ENCODE peak calls at places on chromosomes 4 and X, in five cellular contexts. One of them, this sample, is unnamed.

GRCh38 chrX:131704136-131704695 is 160.3 kb downstream of the OR13H1 start:
- DNase-seq in HFFc6: peak
- DNase-seq in NCI-H1092: peak
- DNase-seq in nucleus accumbens: no peak
- DNase-seq in stimulated activated CD8-positive, alpha-beta memory T cell treated with anti-CD3 and anti-CD28 coated beads, Interleukin-12 subunit alpha, Interleukin-12 subunit beta, amount 100 ng/mL, for 4 hours: peak
- DNase-seq in this sample: no peak

GRCh38 chr4:32991663-32992062 is 2271.5 kb downstream of the PCDH7 start:
- DNase-seq in nucleus accumbens: no peak
- DNase-seq in HFFc6: no peak
- DNase-seq in NCI-H1092: no peak
- DNase-seq in stimulated activated CD8-positive, alpha-beta memory T cell treated with anti-CD3 and anti-CD28 coated beads, Interleukin-12 subunit alpha, Interleukin-12 subunit beta, amount 100 ng/mL, for 4 hours: no peak
- DNase-seq in this sample: no peak

GRCh38 chr4:128385683-128386304 is 98.2 kb upstream of the PGRMC2 start:
- DNase-seq in NCI-H1092: no peak
- DNase-seq in stimulated activated CD8-positive, alpha-beta memory T cell treated with anti-CD3 and anti-CD28 coated beads, Interleukin-12 subunit alpha, Interleukin-12 subunit beta, amount 100 ng/mL, for 4 hours: no peak
- DNase-seq in nucleus accumbens: no peak
- DNase-seq in HFFc6: peak
- DNase-seq in this sample: no peak

GRCh38 chr4:154366956-154367355 is 124.6 kb downstream of the DCHS2 start:
- DNase-seq in nucleus accumbens: no peak
- DNase-seq in stimulated activated CD8-positive, alpha-beta memory T cell treated with anti-CD3 and anti-CD28 coated beads, Interleukin-12 subunit alpha, Interleukin-12 subunit beta, amount 100 ng/mL, for 4 hours: no peak
- DNase-seq in HFFc6: no peak
- DNase-seq in NCI-H1092: no peak
- DNase-seq in this sample: no peak

GRCh38 chr4:169327951-169328350 is 57.2 kb upstream of the SH3RF1 start:
- DNase-seq in HFFc6: no peak
- DNase-seq in nucleus accumbens: no peak
- DNase-seq in NCI-H1092: no peak
- DNase-seq in stimulated activated CD8-positive, alpha-beta memory T cell treated with anti-CD3 and anti-CD28 coated beads, Interleukin-12 subunit alpha, Interleukin-12 subunit beta, amount 100 ng/mL, for 4 hours: no peak
- DNase-seq in this sample: no peak

GRCh38 chr4:142698541-142698940 is 147.6 kb downstream of the INPP4B start:
- DNase-seq in HFFc6: no peak
- DNase-seq in stimulated activated CD8-positive, alpha-beta memory T cell treated with anti-CD3 and anti-CD28 coated beads, Interleukin-12 subunit alpha, Interleukin-12 subunit beta, amount 100 ng/mL, for 4 hours: no peak
- DNase-seq in NCI-H1092: no peak
- DNase-seq in nucleus accumbens: no peak
- DNase-seq in this sample: no peak

GRCh38 chr4:78937837-78938236 is 1.4 kb downstream of the PAQR3 start:
- DNase-seq in NCI-H1092: no peak
- DNase-seq in nucleus accumbens: no peak
- DNase-seq in stimulated activated CD8-positive, alpha-beta memory T cell treated with anti-CD3 and anti-CD28 coated beads, Interleukin-12 subunit alpha, Interleukin-12 subunit beta, amount 100 ng/mL, for 4 hours: no peak
- DNase-seq in HFFc6: peak
- DNase-seq in this sample: no peak

GRCh38 chr4:150973626-150974250 is 41.3 kb downstream of the LRBA start:
- DNase-seq in HFFc6: no peak
- DNase-seq in NCI-H1092: no peak
- DNase-seq in stimulated activated CD8-positive, alpha-beta memory T cell treated with anti-CD3 and anti-CD28 coated beads, Interleukin-12 subunit alpha, Interleukin-12 subunit beta, amount 100 ng/mL, for 4 hours: no peak
- DNase-seq in nucleus accumbens: no peak
- DNase-seq in this sample: no peak

GRCh38 chr4:10312568-10312967 is 144.7 kb downstream of the ZNF518B start:
- DNase-seq in stimulated activated CD8-positive, alpha-beta memory T cell treated with anti-CD3 and anti-CD28 coated beads, Interleukin-12 subunit alpha, Interleukin-12 subunit beta, amount 100 ng/mL, for 4 hours: no peak
- DNase-seq in nucleus accumbens: no peak
- DNase-seq in NCI-H1092: no peak
- DNase-seq in HFFc6: no peak
- DNase-seq in this sample: no peak

GRCh38 chr4:57147335-57148060 is 37.3 kb upstream of the IGFBP7 start:
- DNase-seq in stimulated activated CD8-positive, alpha-beta memory T cell treated with anti-CD3 and anti-CD28 coated beads, Interleukin-12 subunit alpha, Interleukin-12 subunit beta, amount 100 ng/mL, for 4 hours: no peak
- DNase-seq in HFFc6: peak
- DNase-seq in NCI-H1092: no peak
- DNase-seq in nucleus accumbens: no peak
- DNase-seq in this sample: no peak

GRCh38 chrX:107571296-107571998 is 56.9 kb upstream of the PRPS1 start:
- DNase-seq in nucleus accumbens: peak
- DNase-seq in stimulated activated CD8-positive, alpha-beta memory T cell treated with anti-CD3 and anti-CD28 coated beads, Interleukin-12 subunit alpha, Interleukin-12 subunit beta, amount 100 ng/mL, for 4 hours: no peak
- DNase-seq in NCI-H1092: no peak
- DNase-seq in HFFc6: peak
- DNase-seq in this sample: no peak

GRCh38 chrX:149145845-149146285 is 359.2 kb downstream of the IDS start:
- DNase-seq in nucleus accumbens: no peak
- DNase-seq in NCI-H1092: no peak
- DNase-seq in HFFc6: no peak
- DNase-seq in stimulated activated CD8-positive, alpha-beta memory T cell treated with anti-CD3 and anti-CD28 coated beads, Interleukin-12 subunit alpha, Interleukin-12 subunit beta, amount 100 ng/mL, for 4 hours: no peak
- DNase-seq in this sample: no peak

GRCh38 chr4:40516651-40517050 is 113.0 kb downstream of the RBM47 start:
- DNase-seq in NCI-H1092: no peak
- DNase-seq in stimulated activated CD8-positive, alpha-beta memory T cell treated with anti-CD3 and anti-CD28 coated beads, Interleukin-12 subunit alpha, Interleukin-12 subunit beta, amount 100 ng/mL, for 4 hours: no peak
- DNase-seq in HFFc6: no peak
- DNase-seq in nucleus accumbens: no peak
- DNase-seq in this sample: no peak

GRCh38 chr4:26061248-26061986 is 147.4 kb downstream of the SMIM20 start:
- DNase-seq in stimulated activated CD8-positive, alpha-beta memory T cell treated with anti-CD3 and anti-CD28 coated beads, Interleukin-12 subunit alpha, Interleukin-12 subunit beta, amount 100 ng/mL, for 4 hours: no peak
- DNase-seq in HFFc6: peak
- DNase-seq in nucleus accumbens: no peak
- DNase-seq in NCI-H1092: no peak
- DNase-seq in this sample: no peak

GRCh38 chr4:165367040-165367439 is 11.8 kb upstream of the CPE start:
- DNase-seq in nucleus accumbens: no peak
- DNase-seq in HFFc6: no peak
- DNase-seq in stimulated activated CD8-positive, alpha-beta memory T cell treated with anti-CD3 and anti-CD28 coated beads, Interleukin-12 subunit alpha, Interleukin-12 subunit beta, amount 100 ng/mL, for 4 hours: no peak
- DNase-seq in NCI-H1092: no peak
- DNase-seq in this sample: no peak

GRCh38 chrX:9312922-9313867 is 151.7 kb upstream of the TBL1X start:
- DNase-seq in HFFc6: no peak
- DNase-seq in nucleus accumbens: no peak
- DNase-seq in NCI-H1092: no peak
- DNase-seq in stimulated activated CD8-positive, alpha-beta memory T cell treated with anti-CD3 and anti-CD28 coated beads, Interleukin-12 subunit alpha, Interleukin-12 subunit beta, amount 100 ng/mL, for 4 hours: peak
- DNase-seq in this sample: peak

GRCh38 chr4:124433044-124433443 is 279.5 kb downstream of the ANKRD50 start:
- DNase-seq in nucleus accumbens: no peak
- DNase-seq in NCI-H1092: no peak
- DNase-seq in HFFc6: no peak
- DNase-seq in stimulated activated CD8-positive, alpha-beta memory T cell treated with anti-CD3 and anti-CD28 coated beads, Interleukin-12 subunit alpha, Interleukin-12 subunit beta, amount 100 ng/mL, for 4 hours: no peak
- DNase-seq in this sample: no peak

GRCh38 chr4:71607780-71608673 is 175.9 kb downstream of the GC start:
- DNase-seq in HFFc6: peak
- DNase-seq in nucleus accumbens: no peak
- DNase-seq in stimulated activated CD8-positive, alpha-beta memory T cell treated with anti-CD3 and anti-CD28 coated beads, Interleukin-12 subunit alpha, Interleukin-12 subunit beta, amount 100 ng/mL, for 4 hours: no peak
- DNase-seq in NCI-H1092: no peak
- DNase-seq in this sample: no peak

GRCh38 chrX:69705818-69706217 is 89.9 kb downstream of the EDA start:
- DNase-seq in NCI-H1092: no peak
- DNase-seq in stimulated activated CD8-positive, alpha-beta memory T cell treated with anti-CD3 and anti-CD28 coated beads, Interleukin-12 subunit alpha, Interleukin-12 subunit beta, amount 100 ng/mL, for 4 hours: no peak
- DNase-seq in nucleus accumbens: no peak
- DNase-seq in HFFc6: no peak
- DNase-seq in this sample: no peak

GRCh38 chr4:80452055-80452454 is 116.5 kb downstream of the CFAP299 start:
- DNase-seq in nucleus accumbens: no peak
- DNase-seq in HFFc6: no peak
- DNase-seq in NCI-H1092: no peak
- DNase-seq in stimulated activated CD8-positive, alpha-beta memory T cell treated with anti-CD3 and anti-CD28 coated beads, Interleukin-12 subunit alpha, Interleukin-12 subunit beta, amount 100 ng/mL, for 4 hours: no peak
- DNase-seq in this sample: no peak

GRCh38 chr4:120709986-120710385 is 212.5 kb downstream of the PRDM5 start:
- DNase-seq in NCI-H1092: no peak
- DNase-seq in stimulated activated CD8-positive, alpha-beta memory T cell treated with anti-CD3 and anti-CD28 coated beads, Interleukin-12 subunit alpha, Interleukin-12 subunit beta, amount 100 ng/mL, for 4 hours: no peak
- DNase-seq in nucleus accumbens: no peak
- DNase-seq in HFFc6: peak
- DNase-seq in this sample: no peak

GRCh38 chr4:87219648-87220093 is 747 bp downstream of the KLHL8 start:
- DNase-seq in stimulated activated CD8-positive, alpha-beta memory T cell treated with anti-CD3 and anti-CD28 coated beads, Interleukin-12 subunit alpha, Interleukin-12 subunit beta, amount 100 ng/mL, for 4 hours: peak
- DNase-seq in NCI-H1092: peak
- DNase-seq in HFFc6: peak
- DNase-seq in nucleus accumbens: no peak
- DNase-seq in this sample: peak